ENCODE peak calls at places on chromosomes 6 and 20, in four cellular contexts. M, V, H and N are unnamed samples.

GRCh38 chr6:1461736-1462135 is 72.4 kb downstream of the FOXF2 start:
- DNase-seq in V (no peak), H (no peak), M (no peak), N (peak)

GRCh38 chr20:62741191-62741676 is 32.6 kb downstream of the NTSR1 start:
- DNase-seq in M (peak), H (peak), V (no peak), N (peak)

GRCh38 chr6:11909696-11910132 is 102.4 kb upstream of the HIVEP1 start:
- DNase-seq in H (no peak), M (no peak), V (no peak), N (no peak)

GRCh38 chr20:36506253-36506652 is 35.1 kb upstream of the MYL9 start:
- DNase-seq in H (peak), M (no peak), V (peak), N (no peak)

GRCh38 chr20:17822039-17822438 is 122.3 kb downstream of the BANF2 start:
- DNase-seq in H (no peak), M (no peak), V (no peak), N (peak)

GRCh38 chr6:10413850-10414765 is 766 bp downstream of the TFAP2A start:
- DNase-seq in M (no peak), H (no peak), V (no peak), N (no peak)

GRCh38 chr6:138038148-138038870 is 68.9 kb downstream of the PERP start:
- DNase-seq in H (no peak), V (peak), M (no peak), N (no peak)

GRCh38 chr6:125995972-125996580 is 9.7 kb downstream of the TRMT11 start:
- DNase-seq in V (peak), H (peak), M (peak), N (peak)

GRCh38 chr6:132279592-132280139 is 121.6 kb downstream of the MOXD1 start:
- DNase-seq in H (peak), V (peak), M (peak), N (peak)

GRCh38 chr6:148272084-148272483 is 70.6 kb upstream of the SASH1 start:
- DNase-seq in V (no peak), H (no peak), M (no peak), N (peak)

GRCh38 chr20:31695849-31696804 is 26.5 kb downstream of the BCL2L1 start:
- DNase-seq in V (no peak), H (no peak), M (peak), N (peak)